ENCODE peak calls at places on chromosomes 2 and 18, in seven cellular contexts. K, S, E, G, P, T and X are unnamed samples.

GRCh38 chr2:25169073-25169470 is 692 bp upstream of the POMC start:
- DNase-seq in G (no peak), S (no peak), P (no peak), K (no peak), T (no peak), E (no peak), X (no peak)

GRCh38 chr2:23707096-23707495 is 219.8 kb downstream of the ATAD2B start:
- DNase-seq in T (no peak), S (no peak), G (no peak), E (no peak), K (no peak), P (no peak), X (no peak)

GRCh38 chr2:15776629-15776919 is 163.8 kb upstream of the MYCN start:
- DNase-seq in E (no peak), S (no peak), K (no peak), T (no peak), G (no peak), P (no peak), X (no peak)

GRCh38 chr18:58247363-58247834 is 203.4 kb downstream of the NEDD4L start:
- DNase-seq in S (no peak), P (no peak), E (peak), G (no peak), K (no peak), T (no peak), X (no peak)

GRCh38 chr2:99066075-99066557 is 75.4 kb upstream of the C2orf15 start:
- DNase-seq in K (no peak), E (peak), P (peak), T (peak), G (no peak), S (no peak), X (peak)

GRCh38 chr2:212908682-212909435 is 242.6 kb downstream of the IKZF2 start:
- DNase-seq in K (no peak), E (no peak), G (no peak), S (no peak), T (no peak), P (no peak), X (no peak)

GRCh38 chr2:72457801-72458516 is 310.3 kb upstream of the CYP26B1 start:
- DNase-seq in G (no peak), K (no peak), E (no peak), S (no peak), T (no peak), P (no peak), X (no peak)

GRCh38 chr2:41935806-41936205 is 112.0 kb upstream of the PKDCC start:
- DNase-seq in E (no peak), P (no peak), T (no peak), G (no peak), K (no peak), S (no peak), X (no peak)